ENCODE peak calls at places on chromosomes 1 and 21, in six cellular contexts. U is keratinocyte, H is RWPE2, L is left lung, P is endothelial cell of umbilical vein, I is body of pancreas. S is an unnamed sample. For H3K4me1, the result is how much of the 10 kb centered on the place peaks cover.

GRCh38 chr1:182765416-182765815 is 24.2 kb upstream of the NPL start:
- DNase-seq in H (no peak), U (no peak), I (no peak), L (no peak), P (no peak), S (no peak)

GRCh38 chr21:44730951-44731579 is 19.7 kb upstream of the TSPEAR start:
- DNase-seq in U (no peak), L (no peak), P (no peak), I (no peak), H (no peak), S (no peak)

GRCh38 chr1:97849350-97850339 is 71.2 kb downstream of the DPYD start:
- DNase-seq in H (no peak), I (no peak), U (peak), L (no peak), P (peak), S (no peak)

GRCh38 chr1:215863796-215864195 is 296.7 kb downstream of the KCTD3 start:
- DNase-seq in U (no peak), L (no peak), P (no peak), I (no peak), H (no peak), S (no peak)

GRCh38 chr1:213820362-213821149 is 167.2 kb upstream of the PROX1 start:
- DNase-seq in L (no peak), I (no peak), H (no peak), P (no peak), U (no peak), S (no peak)

GRCh38 chr1:170494369-170494768 is 37.6 kb upstream of the GORAB start:
- DNase-seq in U (no peak), H (no peak), P (peak), L (no peak), I (no peak), S (no peak)

GRCh38 chr1:67390041-67390887 is 39.9 kb downstream of the SERBP1 start:
- DNase-seq in I (no peak), U (no peak), H (no peak), P (no peak), L (no peak), S (no peak)

GRCh38 chr21:16239659-16240265 is 510.0 kb downstream of the USP25 start:
- DNase-seq in P (no peak), U (no peak), I (no peak), H (no peak), L (no peak), S (no peak)

GRCh38 chr1:13543927-13544556 is 30.2 kb upstream of the LRRC38 start:
- DNase-seq in I (peak), P (no peak), U (no peak), L (peak), H (no peak), S (peak)

GRCh38 chr21:21682172-21682571 is 684.0 kb downstream of the NCAM2 start:
- DNase-seq in L (no peak), I (no peak), U (no peak), H (no peak), P (no peak), S (no peak)

GRCh38 chr1:83996621-83997020 is 2.3 kb downstream of the TTLL7 start:
- DNase-seq in L (no peak), P (no peak), I (no peak), H (no peak), U (no peak), S (no peak)

GRCh38 chr1:40384887-40385286 is 11.4 kb downstream of the SMAP2 start:
- DNase-seq in P (no peak), I (no peak), L (no peak), U (no peak), H (no peak), S (no peak)

GRCh38 chr1:79617777-79618176 is 611.2 kb upstream of the ADGRL4 start:
- DNase-seq in U (no peak), L (no peak), H (no peak), P (no peak), I (no peak), S (no peak)

GRCh38 chr1:9590201-9590600 is 1.5 kb downstream of the TMEM201 start:
- DNase-seq in L (peak), U (no peak), I (no peak), H (no peak), P (no peak), S (no peak)

GRCh38 chr1:27521336-27522147 is 31.6 kb upstream of the WASF2 start:
- DNase-seq in I (no peak), U (no peak), P (peak), L (no peak), H (no peak), S (no peak)
- H3K4me1 ChIP-seq in I (under half), U (half or more), P (under half), L (half or more), H (under half), S (half or more)

GRCh38 chr1:15027515-15027948 is 126.0 kb upstream of the TMEM51 start:
- DNase-seq in L (peak), U (no peak), P (peak), I (peak), H (no peak), S (peak)

GRCh38 chr1:15023976-15024375 is 129.6 kb upstream of the TMEM51 start:
- DNase-seq in I (no peak), L (no peak), P (no peak), U (no peak), H (no peak), S (no peak)

GRCh38 chr1:15029036-15029435 is 124.5 kb upstream of the TMEM51 start:
- DNase-seq in L (no peak), P (no peak), H (no peak), U (no peak), I (no peak), S (no peak)

GRCh38 chr1:15028117-15028516 is 125.4 kb upstream of the TMEM51 start:
- DNase-seq in I (peak), P (no peak), L (peak), H (no peak), U (no peak), S (no peak)

GRCh38 chr1:15026114-15026483 is 127.4 kb upstream of the TMEM51 start:
- DNase-seq in P (no peak), H (no peak), L (no peak), U (no peak), I (no peak), S (no peak)
- H3K27ac ChIP-seq in P (no peak), H (no peak), L (no peak), U (no peak), I (no peak), S (no peak)

DNA sequence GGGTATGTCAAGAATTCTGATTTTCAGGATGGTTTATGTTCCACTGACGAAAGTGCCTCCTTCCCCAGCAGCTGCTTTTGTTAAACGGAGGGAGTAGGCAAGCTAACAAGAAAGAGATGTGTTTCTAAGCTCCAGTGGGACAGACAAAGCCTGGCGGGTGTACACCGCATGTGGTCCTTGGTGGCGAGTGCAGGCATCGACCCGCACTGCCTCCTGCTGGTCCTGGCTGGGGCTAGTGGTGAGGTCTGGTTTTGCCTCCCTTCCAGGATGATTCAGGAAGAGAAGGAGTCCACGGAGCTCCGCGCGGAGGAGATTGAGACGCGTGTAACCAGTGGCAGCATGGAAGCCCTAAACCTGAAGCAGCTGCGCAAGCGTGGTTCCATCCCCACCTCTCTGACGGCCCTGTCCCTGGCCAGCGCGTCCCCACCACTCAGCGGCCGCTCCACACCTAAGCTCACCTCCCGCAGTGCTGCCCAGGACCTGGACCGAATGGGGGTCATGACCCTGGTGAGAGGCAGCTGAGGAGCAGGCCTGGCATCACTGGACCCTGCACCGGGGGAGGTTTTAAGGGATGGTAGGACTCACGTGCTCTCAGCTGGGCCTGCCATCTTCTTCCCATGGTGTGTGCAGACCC is 29.0 kb downstream of the PPFIA4 start:
- DNase-seq in H (no peak), P (no peak), L (no peak), U (no peak), I (no peak), S (no peak)
- H3K4me1 ChIP-seq in H (under half), P (under half), L (under half), U (under half), I (under half), S (under half)

GRCh38 chr21:39062196-39062900 is 120.9 kb downstream of the PSMG1 start:
- DNase-seq in U (no peak), P (no peak), I (no peak), H (no peak), L (no peak), S (no peak)
- H3K27ac ChIP-seq in U (no peak), P (no peak), I (no peak), H (no peak), L (no peak), S (no peak)

GRCh38 chr1:21912038-21912758 is 24.9 kb downstream of the HSPG2 start:
- DNase-seq in U (no peak), H (no peak), L (no peak), P (peak), I (no peak), S (no peak)

GRCh38 chr1:21914468-21914867 is 22.6 kb downstream of the HSPG2 start:
- DNase-seq in H (no peak), L (no peak), I (no peak), P (peak), U (no peak), S (no peak)

GRCh38 chr1:21914880-21915640 is 22.1 kb downstream of the HSPG2 start:
- DNase-seq in I (peak), H (peak), P (peak), U (no peak), L (no peak), S (peak)

GRCh38 chr1:21913763-21914162 is 23.3 kb downstream of the HSPG2 start:
- DNase-seq in U (no peak), L (no peak), P (peak), H (no peak), I (no peak), S (no peak)

GRCh38 chr1:21913258-21913657 is 23.9 kb downstream of the HSPG2 start:
- DNase-seq in P (peak), H (peak), I (no peak), L (no peak), U (no peak), S (no peak)
- H3K4me1 ChIP-seq in P (half or more), H (under half), I (under half), L (half or more), U (under half), S (half or more)

GRCh38 chr1:176770066-176770465 is 307.1 kb downstream of the PAPPA2 start:
- DNase-seq in L (no peak), I (no peak), P (no peak), U (no peak), H (no peak), S (no peak)
- H3K27ac ChIP-seq in L (no peak), I (no peak), P (no peak), U (no peak), H (no peak), S (no peak)

GRCh38 chr1:230109066-230109465 is 42.0 kb downstream of the GALNT2 start:
- DNase-seq in L (no peak), U (no peak), H (no peak), P (no peak), I (no peak), S (no peak)
- H3K4me1 ChIP-seq in L (half or more), U (under half), H (under half), P (under half), I (half or more), S (half or more)

GRCh38 chr1:3349968-3350299 is 104.5 kb upstream of the ARHGEF16 start:
- DNase-seq in I (no peak), L (no peak), H (no peak), U (no peak), P (no peak), S (no peak)
- H3K27ac ChIP-seq in I (peak), L (no peak), H (no peak), U (no peak), P (no peak), S (no peak)

GRCh38 chr21:41584603-41585176 is 76.7 kb upstream of the TMPRSS2 start:
- DNase-seq in P (no peak), L (no peak), I (no peak), U (no peak), H (no peak), S (no peak)
- H3K4me1 ChIP-seq in P (under half), L (under half), I (under half), U (under half), H (under half), S (under half)

GRCh38 chr1:20153000-20153418 is 13.9 kb downstream of the PLA2G2F start:
- DNase-seq in P (no peak), U (no peak), L (peak), H (no peak), I (no peak), S (peak)
- H3K27ac ChIP-seq in P (no peak), U (no peak), L (peak), H (no peak), I (no peak), S (peak)

S was measured in lower lobe of right lung.